ENCODE peak calls at places on chromosomes 12 and 14, in five cellular contexts. D is small intestine; A is aorta; C is A549; O is effector memory CD4-positive, alpha-beta T cell. P is an unnamed sample.
A peak's percentile ranks its signal among the peaks of the same experiment; 100 is the strongest.

GRCh38 chr14:76595266-76595665 is 166.0 kb upstream of the VASH1 start:
- DNase-seq in D (no peak), A (no peak), C (no peak), O (no peak), P (no peak)

GRCh38 chr14:29652586-29652985 is 275.1 kb downstream of the PRKD1 start:
- DNase-seq in A (no peak), O (no peak), C (no peak), D (no peak), P (no peak)

GRCh38 chr12:92408072-92408900 is 262.6 kb upstream of the BTG1 start:
- DNase-seq in A (no peak), C (peak; percentile 30), O (peak; percentile 6), D (peak; percentile 44), P (peak; percentile 30)

GRCh38 chr14:69282448-69282847 is 22.5 kb downstream of the GALNT16 start:
- DNase-seq in A (no peak), O (no peak), D (no peak), C (no peak), P (no peak)

GRCh38 chr12:19915392-19916192 is 452.7 kb upstream of the PDE3A start:
- DNase-seq in C (no peak), D (peak; percentile 56), O (no peak), A (no peak), P (no peak)

GRCh38 chr12:129064201-129064881 is 211.1 kb downstream of the GLT1D1 start:
- DNase-seq in D (no peak), A (no peak), O (no peak), C (no peak), P (no peak)

GRCh38 chr12:563250-563781 is 99.9 kb downstream of the NINJ2 start:
- DNase-seq in O (peak; percentile 18), D (peak; percentile 49), A (no peak), C (no peak), P (peak; percentile 54)

GRCh38 chr14:75982724-75983358 is 1.0 kb upstream of the TGFB3 start:
- DNase-seq in C (peak; percentile 74), A (peak; percentile 92), O (no peak), D (peak; percentile 30), P (no peak)

GRCh38 chr14:65352964-65353530 is 59.5 kb upstream of the FUT8 start:
- DNase-seq in A (no peak), C (peak; percentile 47), D (peak; percentile 80), O (no peak), P (no peak)

GRCh38 chr12:28814246-28814645 is 334.8 kb upstream of the FAR2 start:
- DNase-seq in D (no peak), O (no peak), C (no peak), A (no peak), P (no peak)

GRCh38 chr12:105107176-105107496 is 395 bp upstream of the WASHC4 start:
- DNase-seq in D (no peak), O (no peak), C (no peak), A (no peak), P (no peak)

GRCh38 chr12:85277900-85278597 is 2.0 kb upstream of the ALX1 start:
- DNase-seq in O (no peak), A (peak; percentile 48), D (peak; percentile 57), C (no peak), P (no peak)

GRCh38 chr12:85275359-85275758 is 4.7 kb upstream of the ALX1 start:
- DNase-seq in D (no peak), C (no peak), A (no peak), O (no peak), P (no peak)

GRCh38 chr12:85278598-85279448 is 1.2 kb upstream of the ALX1 start:
- DNase-seq in D (no peak), C (no peak), A (peak; percentile 60), O (no peak), P (no peak)

GRCh38 chr12:85273411-85274075 is 6.5 kb upstream of the ALX1 start:
- DNase-seq in A (peak; percentile 60), C (no peak), O (no peak), D (no peak), P (no peak)

GRCh38 chr12:85274076-85274415 is 6.0 kb upstream of the ALX1 start:
- DNase-seq in C (no peak), O (no peak), A (no peak), D (no peak), P (no peak)
- H3K4me3 ChIP-seq in C (no peak overlapping the region), O (no peak overlapping the region), A (no peak overlapping the region), D (no peak overlapping the region), P (no peak overlapping the region)

DNA sequence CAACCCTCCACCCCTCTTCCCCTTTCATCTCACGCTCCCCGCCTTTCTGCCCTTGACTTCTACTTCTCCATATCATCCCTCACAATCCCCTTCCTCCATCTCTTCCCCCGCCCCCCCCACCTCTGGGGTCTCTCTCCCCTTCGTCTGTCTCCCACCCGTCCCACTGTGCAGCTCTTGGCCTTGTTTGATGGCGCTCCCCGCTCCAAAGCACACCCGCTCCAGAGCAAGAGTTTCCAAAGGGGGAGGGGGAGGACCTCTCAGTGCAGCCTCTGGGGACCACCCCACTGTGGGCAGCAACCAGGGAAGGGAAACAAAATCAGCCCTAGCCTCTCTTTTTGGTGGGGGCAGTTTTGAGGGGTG is 774 bp downstream of the CHGA start:
- DNase-seq in C (no peak), O (no peak), A (no peak), D (no peak), P (no peak)
- H3K4me3 ChIP-seq in C (peak overlapping the region; percentile 61), O (no peak overlapping the region), A (no peak overlapping the region), D (no peak overlapping the region), P (no peak overlapping the region)

DNA sequence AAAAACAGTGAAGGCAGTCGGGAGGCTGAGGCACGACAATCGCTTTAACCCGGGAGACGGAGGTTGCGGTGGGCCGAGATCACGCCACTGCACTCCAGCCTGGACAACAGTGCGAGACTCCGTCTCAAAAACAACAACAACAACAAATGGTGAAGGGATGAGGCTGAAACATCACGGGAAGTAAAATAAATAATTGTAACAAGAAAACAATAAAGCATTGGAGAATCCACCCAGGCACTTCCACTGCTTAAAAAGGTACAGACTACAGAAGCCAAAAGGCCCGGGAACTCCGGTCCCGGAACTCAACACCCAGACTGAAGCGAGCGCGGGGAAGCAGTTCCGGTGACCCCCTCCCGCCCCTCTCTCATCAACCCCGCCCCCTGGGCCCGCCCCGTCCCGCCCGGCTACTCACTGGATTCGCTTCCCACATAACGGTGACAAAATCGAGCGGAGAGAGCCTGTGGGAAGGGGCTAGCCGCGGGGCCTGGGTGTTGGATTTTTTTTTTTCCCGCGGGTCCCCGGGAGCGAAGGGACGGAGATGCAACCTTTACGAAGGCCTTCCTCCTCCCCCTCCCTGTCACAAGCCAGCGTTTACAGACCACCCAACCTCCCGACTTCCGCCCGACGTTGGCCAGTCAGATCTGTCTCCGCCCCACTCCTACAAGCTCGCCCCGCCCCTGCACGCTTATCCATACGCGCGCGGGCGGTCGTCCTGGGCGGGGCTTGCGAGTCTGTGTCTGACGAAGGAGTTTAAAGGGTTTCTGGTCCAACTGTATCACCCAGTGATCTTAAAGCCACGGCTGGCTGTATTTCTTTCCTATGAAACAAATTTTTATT is at the start of gene PARP11:
- DNase-seq in A (peak; percentile 99), O (peak; percentile 95), C (peak; percentile 75), D (peak; percentile 98), P (peak; percentile 98)
- H3K4me3 ChIP-seq in A (peak within 1 kb of the TSS; percentile 98), O (peak within 1 kb of the TSS; percentile 78), C (peak within 1 kb of the TSS; percentile 73), D (peak within 1 kb of the TSS; percentile 69), P (peak within 1 kb of the TSS; percentile 93)

GRCh38 chr12:57133916-57134315 is 5.6 kb downstream of the LRP1 start:
- DNase-seq in O (no peak), A (peak; percentile 85), C (no peak), D (no peak), P (no peak)
- H3K4me3 ChIP-seq in O (no peak overlapping the region), A (no peak overlapping the region), C (no peak overlapping the region), D (no peak overlapping the region), P (no peak overlapping the region)

GRCh38 chr12:110004598-110004997 is 5.4 kb downstream of the ANKRD13A start:
- DNase-seq in C (no peak), O (no peak), D (no peak), A (no peak), P (no peak)
- H3K4me3 ChIP-seq in C (no peak overlapping the region), O (peak overlapping the region; percentile 19), D (no peak overlapping the region), A (no peak overlapping the region), P (no peak overlapping the region)

GRCh38 chr12:38823314-38823713 is 82.1 kb downstream of the CPNE8 start:
- DNase-seq in C (no peak), O (no peak), A (no peak), D (no peak), P (no peak)
- H3K4me3 ChIP-seq in C (no peak overlapping the region), O (no peak overlapping the region), A (no peak overlapping the region), D (no peak overlapping the region), P (no peak overlapping the region)

P was measured in naive thymus-derived CD4-positive, alpha-beta T cell.